ENCODE peak calls at places on chromosomes 12 and 14, in seven cellular contexts. G is activated T-cell treated with anti-CD3 and anti-CD28 coated beads for 1 hour, V is HCT116, E is suprapubic skin, F is foreskin melanocyte, L is T-cell, W is NB4. S is an unnamed sample.

GRCh38 chr12:124637586-124637985 is 70.2 kb upstream of the NCOR2 start:
- DNase-seq in G (no peak), F (no peak), L (no peak), W (no peak), V (no peak), E (no peak), S (no peak)

GRCh38 chr12:50637870-50638481 is 125.9 kb upstream of the ATF1 start:
- DNase-seq in E (no peak), L (no peak), V (no peak), G (no peak), F (no peak), W (peak), S (peak)

GRCh38 chr12:27797301-27798025 is 17.4 kb upstream of the MANSC4 start:
- DNase-seq in V (no peak), G (no peak), F (no peak), L (no peak), W (no peak), E (no peak), S (no peak)

GRCh38 chr14:66680216-66680615 is 172.3 kb downstream of the GPHN start:
- DNase-seq in G (no peak), L (no peak), V (no peak), E (no peak), W (no peak), F (no peak), S (no peak)

GRCh38 chr12:105480162-105480561 is 149.7 kb downstream of the C12orf75 start:
- DNase-seq in L (no peak), W (no peak), F (no peak), V (no peak), G (no peak), E (no peak), S (no peak)

GRCh38 chr14:90281261-90281660 is 24.9 kb downstream of the PSMC1 start:
- DNase-seq in F (no peak), V (no peak), G (no peak), L (no peak), E (no peak), W (peak), S (no peak)

GRCh38 chr12:67980391-67980790 is 8.9 kb upstream of the IFNG-AS1 start:
- DNase-seq in E (no peak), W (no peak), G (no peak), F (no peak), L (no peak), V (no peak), S (no peak)

GRCh38 chr14:99820702-99821331 is 27.6 kb downstream of the EML1 start:
- DNase-seq in V (no peak), G (no peak), L (no peak), E (no peak), W (no peak), F (no peak), S (no peak)

GRCh38 chr14:96297000-96297399 is 41.0 kb downstream of the BDKRB1 start:
- DNase-seq in E (no peak), F (no peak), V (no peak), W (peak), G (no peak), L (no peak), S (peak)